ENCODE peak calls at places on chromosomes 4 and X, in six cellular contexts. J is GM23248, S is MM.1S, Y is neural progenitor cell, Z is PC-3, L is PC-9. N is an unnamed sample. For H3K4me1 and H3F3A, the result is how much of the 10 kb centered on the place peaks cover.

GRCh38 chr4:151031831-151032605 is 16.9 kb upstream of the LRBA start:
- DNase-seq in J (peak), S (no peak), Y (no peak), Z (peak), L (no peak), N (peak)

GRCh38 chr4:105061720-105062119 is 85.0 kb upstream of the TET2 start:
- DNase-seq in J (no peak), S (no peak), Y (no peak), Z (peak), L (no peak), N (no peak)

GRCh38 chrX:101759000-101759399 is 99.3 kb upstream of the ARMCX2 start:
- DNase-seq in J (peak), S (peak), Y (peak), Z (peak), L (no peak), N (peak)

GRCh38 chrX:3371163-3371562 is 24.7 kb upstream of the MXRA5 start:
- DNase-seq in J (no peak), S (no peak), Y (no peak), Z (no peak), L (no peak), N (no peak)

GRCh38 chr4:52643846-52644245 is 15.3 kb downstream of the USP46 start:
- DNase-seq in J (peak), S (no peak), Y (no peak), Z (peak), L (no peak), N (no peak)

GRCh38 chr4:38138363-38138762 is 178.2 kb downstream of the PTTG2 start:
- DNase-seq in J (no peak), S (no peak), Y (no peak), Z (no peak), L (no peak), N (no peak)

GRCh38 chrX:108464604-108465003 is 25.0 kb downstream of the COL4A5 start:
- DNase-seq in J (no peak), S (no peak), Y (no peak), Z (no peak), L (no peak), N (peak)

GRCh38 chr4:48862661-48863060 is 31.8 kb downstream of the OCIAD1 start:
- DNase-seq in J (no peak), S (no peak), Y (no peak), Z (no peak), L (no peak), N (no peak)

GRCh38 chr4:3488791-3489190 is 25.7 kb downstream of the DOK7 start:
- DNase-seq in J (no peak), S (no peak), Y (no peak), Z (no peak), L (no peak), N (no peak)

GRCh38 chr4:28313729-28314713 is 1453.4 kb downstream of the STIM2 start:
- DNase-seq in J (no peak), S (no peak), Y (no peak), Z (peak), L (no peak), N (no peak)

GRCh38 chr4:139300431-139301142 is 718 bp upstream of the NAA15 start:
- DNase-seq in J (peak), S (no peak), Y (peak), Z (peak), L (no peak), N (peak)

GRCh38 chrX:119990409-119990994 is 47.0 kb upstream of the NKAP start:
- DNase-seq in J (no peak), S (peak), Y (peak), Z (no peak), L (no peak), N (no peak)

GRCh38 chrX:71989768-71990167 is 79.1 kb downstream of the NHSL2 start:
- DNase-seq in J (peak), S (no peak), Y (no peak), Z (peak), L (no peak), N (no peak)

GRCh38 chr4:13539047-13539720 is 5.1 kb downstream of the NKX3-2 start:
- DNase-seq in J (peak), S (no peak), Y (peak), Z (no peak), L (no peak), N (peak)

GRCh38 chr4:48739560-48740019 is 40.5 kb downstream of the FRYL start:
- DNase-seq in J (no peak), S (no peak), Y (no peak), Z (no peak), L (no peak), N (no peak)

GRCh38 chr4:76989391-76990061 is 40.0 kb downstream of the SEPTIN11 start:
- DNase-seq in J (no peak), S (no peak), Y (no peak), Z (no peak), L (no peak), N (no peak)

GRCh38 chrX:141142946-141143345 is 34.0 kb downstream of the LDOC1 start:
- DNase-seq in J (no peak), S (no peak), Y (no peak), Z (no peak), L (no peak), N (no peak)

GRCh38 chrX:103932133-103932532 is 30.3 kb upstream of the TMSB15B start:
- DNase-seq in J (no peak), S (no peak), Y (no peak), Z (no peak), L (no peak), N (no peak)

GRCh38 chr4:53859305-53859704 is 205.1 kb downstream of the CHIC2 start:
- DNase-seq in J (no peak), S (no peak), Y (no peak), Z (no peak), L (no peak), N (no peak)

GRCh38 chrX:130725519-130725918 is 177.5 kb downstream of the ENOX2 start:
- DNase-seq in J (peak), S (no peak), Y (no peak), Z (peak), L (no peak), N (no peak)

GRCh38 chr4:7217039-7217438 is 24.7 kb downstream of the SORCS2 start:
- DNase-seq in J (no peak), S (no peak), Y (no peak), Z (no peak), L (no peak), N (no peak)

GRCh38 chrX:103779156-103779555 is 2.5 kb downstream of the PLP1 start:
- DNase-seq in J (peak), S (no peak), Y (peak), Z (no peak), L (no peak), N (no peak)

GRCh38 chr4:142363686-142364085 is 482.4 kb downstream of the INPP4B start:
- DNase-seq in J (no peak), S (no peak), Y (no peak), Z (no peak), L (no peak), N (no peak)
- H3K4me1 ChIP-seq in J (under half), S (under half), Y (under half), Z (under half), L (under half), N (under half)

GRCh38 chr4:125168531-125168930 is 146.2 kb upstream of the FAT4 start:
- DNase-seq in J (peak), S (no peak), Y (no peak), Z (no peak), L (no peak), N (no peak)
- TF ChIP-seq EZH2 in J (no peak), S (no peak), Y (no peak), Z (no peak), L (no peak), N (no peak)

GRCh38 chr4:40990899-40991265 is 223.5 kb downstream of the APBB2 start:
- DNase-seq in J (peak), S (no peak), Y (no peak), Z (no peak), L (no peak), N (no peak)

GRCh38 chr4:40991908-40992307 is 222.4 kb downstream of the APBB2 start:
- DNase-seq in J (no peak), S (peak), Y (no peak), Z (no peak), L (no peak), N (no peak)

GRCh38 chr4:40992472-40993298 is 221.7 kb downstream of the APBB2 start:
- DNase-seq in J (peak), S (no peak), Y (no peak), Z (peak), L (no peak), N (no peak)

GRCh38 chr4:40987151-40987550 is 227.2 kb downstream of the APBB2 start:
- DNase-seq in J (no peak), S (no peak), Y (no peak), Z (no peak), L (no peak), N (no peak)

GRCh38 chr4:40990202-40990898 is 224.0 kb downstream of the APBB2 start:
- DNase-seq in J (peak), S (no peak), Y (no peak), Z (peak), L (peak), N (no peak)
- H3F3A ChIP-seq in J (half or more), S (under half), Y (under half), Z (under half), L (under half), N (under half)

GRCh38 chrX:153462291-153462690 is 8.1 kb downstream of the HAUS7 start:
- DNase-seq in J (no peak), S (no peak), Y (no peak), Z (no peak), L (no peak), N (no peak)
- H3K4me1 ChIP-seq in J (under half), S (under half), Y (under half), Z (under half), L (under half), N (under half)

DNA sequence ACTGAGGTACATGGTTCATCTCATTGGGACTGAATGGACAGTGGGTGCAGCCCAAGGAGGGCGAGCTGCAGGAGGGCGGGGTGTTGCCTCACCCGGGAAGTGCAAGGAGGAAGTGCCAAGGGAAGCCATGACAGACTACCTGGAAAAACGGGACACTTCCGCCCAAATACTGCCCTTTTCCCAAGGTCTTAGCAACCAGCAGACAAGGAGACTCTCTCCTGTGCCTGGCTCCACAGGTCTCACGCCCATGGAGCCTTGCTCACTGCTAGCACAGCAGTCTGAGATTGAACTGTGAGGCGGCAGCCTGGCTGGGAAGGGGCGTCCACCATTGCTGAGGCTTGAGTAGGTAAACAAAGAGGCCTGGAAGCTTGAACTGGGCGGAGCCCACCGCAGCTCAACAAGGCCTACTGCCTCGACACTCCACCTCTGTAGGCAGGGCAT is 14.7 kb upstream of the USP53 start:
- DNase-seq in J (no peak), S (no peak), Y (no peak), Z (no peak), L (no peak), N (no peak)
- TF ChIP-seq EZH2 in J (no peak), S (no peak), Y (no peak), Z (no peak), L (no peak), N (no peak)

GRCh38 chr4:145132521-145133098 is 34.5 kb downstream of the ABCE1 start:
- DNase-seq in J (peak), S (no peak), Y (no peak), Z (no peak), L (no peak), N (no peak)
- H3F3A ChIP-seq in J (half or more), S (under half), Y (under half), Z (under half), L (under half), N (under half)

GRCh38 chr4:8218371-8219050 is 19.4 kb downstream of the SH3TC1 start:
- DNase-seq in J (no peak), S (peak), Y (no peak), Z (no peak), L (no peak), N (no peak)

GRCh38 chr4:8216443-8217245 is 17.6 kb downstream of the SH3TC1 start:
- DNase-seq in J (no peak), S (no peak), Y (no peak), Z (no peak), L (no peak), N (no peak)

GRCh38 chr4:8215641-8216442 is 16.8 kb downstream of the SH3TC1 start:
- DNase-seq in J (no peak), S (no peak), Y (no peak), Z (no peak), L (no peak), N (no peak)

GRCh38 chr4:8217871-8218270 is 18.8 kb downstream of the SH3TC1 start:
- DNase-seq in J (no peak), S (no peak), Y (no peak), Z (no peak), L (no peak), N (no peak)

DNA sequence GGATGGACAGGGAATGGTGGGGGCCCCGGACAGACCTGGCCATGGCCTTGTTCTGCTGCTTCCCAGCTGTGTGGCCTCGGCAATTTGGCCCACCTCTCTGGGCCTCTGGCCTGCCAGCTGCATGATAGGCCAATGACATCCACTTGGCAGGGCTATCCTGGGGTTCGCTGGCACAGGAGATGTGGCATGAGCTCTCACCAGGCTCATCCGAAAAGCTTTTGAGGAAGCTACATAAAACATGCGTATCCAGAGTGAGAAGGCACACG is 18.1 kb downstream of the SH3TC1 start:
- DNase-seq in J (no peak), S (no peak), Y (no peak), Z (no peak), L (no peak), N (no peak)
- H3K4me1 ChIP-seq in J (under half), S (under half), Y (under half), Z (under half), L (under half), N (under half)

GRCh38 chr4:121054373-121054772 is 18.0 kb downstream of the NDNF start:
- DNase-seq in J (no peak), S (no peak), Y (no peak), Z (no peak), L (no peak), N (no peak)
- TF ChIP-seq EZH2 in J (no peak), S (no peak), Y (no peak), Z (no peak), L (no peak), N (no peak)

DNA sequence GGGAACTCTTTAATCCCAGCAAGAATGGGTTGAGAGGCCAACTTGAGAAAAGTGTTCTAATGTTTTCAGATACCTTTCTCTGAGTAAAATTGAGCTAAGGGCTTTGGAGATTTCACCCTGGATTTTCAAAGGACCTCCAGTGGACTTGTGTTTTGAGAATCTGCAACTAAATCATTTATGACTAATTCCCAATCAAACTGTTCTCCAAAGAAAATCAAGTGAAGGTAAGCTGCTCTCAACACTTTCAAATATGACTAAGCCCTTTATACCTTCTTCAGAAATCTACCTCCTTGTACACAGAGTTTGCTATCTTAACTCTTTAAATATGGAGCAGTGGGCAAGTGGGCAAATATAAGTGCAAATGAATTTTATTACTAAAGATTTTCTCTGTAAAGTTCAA is 392.9 kb downstream of the PDGFC start:
- DNase-seq in J (no peak), S (no peak), Y (no peak), Z (peak), L (no peak), N (no peak)
- H3F3A ChIP-seq in J (under half), S (under half), Y (under half), Z (under half), L (under half), N (under half)

DNA sequence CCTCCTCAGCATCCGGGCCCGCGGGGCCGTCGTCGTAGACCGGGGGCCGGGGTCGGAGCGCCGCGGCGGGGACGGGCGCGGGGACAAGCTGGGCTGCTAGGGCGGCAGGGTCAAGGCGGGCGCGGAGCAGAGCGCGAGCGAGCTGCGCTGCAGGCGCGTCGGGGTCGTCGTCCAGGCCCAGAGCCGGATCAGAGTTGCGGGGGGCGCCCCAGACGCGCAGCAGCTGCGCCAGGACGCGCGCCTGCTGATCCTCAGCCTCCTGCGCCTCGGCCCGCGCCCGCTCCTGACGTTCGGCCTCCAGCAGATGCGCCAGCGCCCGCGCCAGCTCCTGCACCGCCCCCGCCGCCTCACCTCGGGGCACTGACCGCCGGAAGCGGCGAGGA is 3.5 kb downstream of the PCSK1N start:
- DNase-seq in J (no peak), S (no peak), Y (peak), Z (no peak), L (peak), N (peak)
- H3K4me1 ChIP-seq in J (under half), S (under half), Y (under half), Z (under half), L (under half), N (under half)

N was measured in GM23338.